ENCODE peak calls at places on chromosomes 2 and 18, in eight cellular contexts. One of them, this sample, is unnamed.

GRCh38 chr2:62784341-62784740 is 78.8 kb downstream of the EHBP1 start:
- DNase-seq in NCI-H526 treated with DMSO at 0.1 percent for 48 hours: no peak
- DNase-seq in astrocyte of the cerebellum: no peak
- DNase-seq in AG09309: no peak
- DNase-seq in EL: no peak
- DNase-seq in HAP-1: no peak
- DNase-seq in ascending aorta: no peak
- DNase-seq in GM12865: no peak
- DNase-seq in this sample: no peak

GRCh38 chr2:195304310-195304709 is 352.7 kb upstream of the SLC39A10 start:
- DNase-seq in EL: peak; percentile 13
- DNase-seq in astrocyte of the cerebellum: no peak
- DNase-seq in AG09309: no peak
- DNase-seq in GM12865: peak; percentile 37
- DNase-seq in NCI-H526 treated with DMSO at 0.1 percent for 48 hours: peak; percentile 24
- DNase-seq in ascending aorta: no peak
- DNase-seq in HAP-1: no peak
- DNase-seq in this sample: peak; percentile 56

GRCh38 chr2:109331864-109332848 is 203.2 kb downstream of the SH3RF3 start:
- DNase-seq in NCI-H526 treated with DMSO at 0.1 percent for 48 hours: no peak
- DNase-seq in AG09309: peak; percentile 66
- DNase-seq in HAP-1: no peak
- DNase-seq in astrocyte of the cerebellum: peak; percentile 73
- DNase-seq in ascending aorta: peak; percentile 58
- DNase-seq in EL: peak; percentile 98
- DNase-seq in GM12865: peak; percentile 40
- DNase-seq in this sample: peak; percentile 85

GRCh38 chr18:58213445-58213844 is 169.4 kb downstream of the NEDD4L start:
- DNase-seq in HAP-1: no peak
- DNase-seq in ascending aorta: no peak
- DNase-seq in GM12865: no peak
- DNase-seq in astrocyte of the cerebellum: peak; percentile 91
- DNase-seq in NCI-H526 treated with DMSO at 0.1 percent for 48 hours: no peak
- DNase-seq in AG09309: peak; percentile 70
- DNase-seq in EL: peak; percentile 94
- DNase-seq in this sample: peak; percentile 88

GRCh38 chr18:37662546-37663339 is 97.1 kb upstream of the CELF4 start:
- DNase-seq in NCI-H526 treated with DMSO at 0.1 percent for 48 hours: no peak
- DNase-seq in HAP-1: no peak
- DNase-seq in EL: no peak
- DNase-seq in AG09309: no peak
- DNase-seq in astrocyte of the cerebellum: no peak
- DNase-seq in GM12865: no peak
- DNase-seq in ascending aorta: no peak
- DNase-seq in this sample: no peak

GRCh38 chr2:10326707-10327594 is 24.2 kb downstream of the HPCAL1 start:
- DNase-seq in GM12865: no peak
- DNase-seq in ascending aorta: no peak
- DNase-seq in HAP-1: no peak
- DNase-seq in astrocyte of the cerebellum: no peak
- DNase-seq in NCI-H526 treated with DMSO at 0.1 percent for 48 hours: no peak
- DNase-seq in EL: no peak
- DNase-seq in AG09309: no peak
- DNase-seq in this sample: peak; percentile 72

GRCh38 chr2:45124456-45124855 is 115.2 kb upstream of the SIX2 start:
- DNase-seq in GM12865: no peak
- DNase-seq in NCI-H526 treated with DMSO at 0.1 percent for 48 hours: no peak
- DNase-seq in EL: no peak
- DNase-seq in AG09309: no peak
- DNase-seq in HAP-1: no peak
- DNase-seq in astrocyte of the cerebellum: peak; percentile 34
- DNase-seq in ascending aorta: no peak
- DNase-seq in this sample: no peak

GRCh38 chr2:151120016-151120415 is 141.6 kb downstream of the RBM43 start:
- DNase-seq in astrocyte of the cerebellum: no peak
- DNase-seq in NCI-H526 treated with DMSO at 0.1 percent for 48 hours: no peak
- DNase-seq in HAP-1: no peak
- DNase-seq in GM12865: no peak
- DNase-seq in ascending aorta: no peak
- DNase-seq in AG09309: no peak
- DNase-seq in EL: no peak
- DNase-seq in this sample: peak; percentile 39

GRCh38 chr2:18545384-18545783 is 15.1 kb downstream of the RDH14 start:
- DNase-seq in HAP-1: no peak
- DNase-seq in AG09309: no peak
- DNase-seq in EL: peak; percentile 63
- DNase-seq in astrocyte of the cerebellum: no peak
- DNase-seq in NCI-H526 treated with DMSO at 0.1 percent for 48 hours: no peak
- DNase-seq in ascending aorta: no peak
- DNase-seq in GM12865: no peak
- DNase-seq in this sample: no peak

GRCh38 chr2:25161055-25161781 is 7.2 kb downstream of the POMC start:
- DNase-seq in astrocyte of the cerebellum: no peak
- DNase-seq in ascending aorta: no peak
- DNase-seq in NCI-H526 treated with DMSO at 0.1 percent for 48 hours: no peak
- DNase-seq in EL: no peak
- DNase-seq in GM12865: no peak
- DNase-seq in HAP-1: no peak
- DNase-seq in AG09309: no peak
- DNase-seq in this sample: no peak

GRCh38 chr2:3459185-3460015 is 59.9 kb downstream of the ADI1 start:
- DNase-seq in astrocyte of the cerebellum: no peak
- DNase-seq in NCI-H526 treated with DMSO at 0.1 percent for 48 hours: no peak
- DNase-seq in EL: no peak
- DNase-seq in GM12865: no peak
- DNase-seq in ascending aorta: no peak
- DNase-seq in HAP-1: no peak
- DNase-seq in AG09309: no peak
- DNase-seq in this sample: peak; percentile 83

GRCh38 chr2:241649414-241649813 is 11.9 kb downstream of the ATG4B start:
- DNase-seq in EL: no peak
- DNase-seq in NCI-H526 treated with DMSO at 0.1 percent for 48 hours: no peak
- DNase-seq in astrocyte of the cerebellum: no peak
- DNase-seq in ascending aorta: no peak
- DNase-seq in HAP-1: no peak
- DNase-seq in GM12865: no peak
- DNase-seq in AG09309: no peak
- DNase-seq in this sample: peak; percentile 74

GRCh38 chr2:109098251-109098920 is 30.6 kb upstream of the SH3RF3 start:
- DNase-seq in ascending aorta: no peak
- DNase-seq in NCI-H526 treated with DMSO at 0.1 percent for 48 hours: no peak
- DNase-seq in GM12865: no peak
- DNase-seq in AG09309: no peak
- DNase-seq in EL: no peak
- DNase-seq in astrocyte of the cerebellum: no peak
- DNase-seq in HAP-1: peak; percentile 6
- DNase-seq in this sample: no peak

GRCh38 chr2:173076557-173077345 is 1.1 kb downstream of the MAP3K20 start:
- DNase-seq in EL: peak; percentile 55
- DNase-seq in AG09309: no peak
- DNase-seq in GM12865: peak; percentile 64
- DNase-seq in astrocyte of the cerebellum: peak; percentile 23
- DNase-seq in ascending aorta: no peak
- DNase-seq in NCI-H526 treated with DMSO at 0.1 percent for 48 hours: peak; percentile 68
- DNase-seq in HAP-1: peak; percentile 33
- DNase-seq in this sample: peak; percentile 53

GRCh38 chr2:10466801-10467200 is 18.7 kb upstream of the ODC1 start:
- DNase-seq in HAP-1: no peak
- DNase-seq in EL: no peak
- DNase-seq in astrocyte of the cerebellum: no peak
- DNase-seq in ascending aorta: no peak
- DNase-seq in AG09309: no peak
- DNase-seq in GM12865: no peak
- DNase-seq in NCI-H526 treated with DMSO at 0.1 percent for 48 hours: no peak
- DNase-seq in this sample: no peak

GRCh38 chr18:46071894-46072867 is at the start of gene PSTPIP2:
- DNase-seq in GM12865: peak; percentile 54
- DNase-seq in AG09309: no peak
- DNase-seq in ascending aorta: no peak
- DNase-seq in EL: peak; percentile 68
- DNase-seq in astrocyte of the cerebellum: no peak
- DNase-seq in HAP-1: peak; percentile 42
- DNase-seq in NCI-H526 treated with DMSO at 0.1 percent for 48 hours: peak; percentile 10
- DNase-seq in this sample: peak; percentile 68

GRCh38 chr2:13522917-13523821 is 806.4 kb downstream of the TRIB2 start:
- DNase-seq in astrocyte of the cerebellum: peak; percentile 47
- DNase-seq in GM12865: peak; percentile 92
- DNase-seq in AG09309: no peak
- DNase-seq in EL: no peak
- DNase-seq in NCI-H526 treated with DMSO at 0.1 percent for 48 hours: no peak
- DNase-seq in ascending aorta: no peak
- DNase-seq in HAP-1: peak; percentile 66
- DNase-seq in this sample: peak; percentile 71

GRCh38 chr2:196187898-196188458 is 16.6 kb upstream of the STK17B start:
- DNase-seq in ascending aorta: no peak
- DNase-seq in astrocyte of the cerebellum: no peak
- DNase-seq in HAP-1: no peak
- DNase-seq in EL: no peak
- DNase-seq in GM12865: peak; percentile 52
- DNase-seq in AG09309: no peak
- DNase-seq in NCI-H526 treated with DMSO at 0.1 percent for 48 hours: no peak
- DNase-seq in this sample: no peak

GRCh38 chr2:3659447-3660432 is 1.7 kb downstream of the ALLC start:
- DNase-seq in HAP-1: no peak
- DNase-seq in ascending aorta: no peak
- DNase-seq in NCI-H526 treated with DMSO at 0.1 percent for 48 hours: no peak
- DNase-seq in AG09309: no peak
- DNase-seq in EL: no peak
- DNase-seq in GM12865: no peak
- DNase-seq in astrocyte of the cerebellum: no peak
- DNase-seq in this sample: peak; percentile 68

GRCh38 chr2:64404743-64405142 is 49.2 kb upstream of the LGALSL start:
- DNase-seq in astrocyte of the cerebellum: no peak
- DNase-seq in EL: no peak
- DNase-seq in NCI-H526 treated with DMSO at 0.1 percent for 48 hours: no peak
- DNase-seq in AG09309: no peak
- DNase-seq in ascending aorta: no peak
- DNase-seq in GM12865: no peak
- DNase-seq in HAP-1: peak; percentile 22
- DNase-seq in this sample: peak; percentile 13

This sample was measured in myocyte.